ENCODE peak calls at places on chromosomes 5 and 9, in ten cellular contexts. One of them, this sample, is unnamed.

GRCh38 chr9:135404451-135405144 is 75.0 kb upstream of the PPP1R26 start:
- DNase-seq in fibroblast of pulmonary artery: no peak
- DNase-seq in OCI-LY7: no peak
- DNase-seq in uterus: no peak
- DNase-seq in CD8-positive, alpha-beta T cell: no peak
- DNase-seq in body of pancreas: no peak
- DNase-seq in H9: no peak
- DNase-seq in MCF 10A: no peak
- DNase-seq in HCT116: no peak
- DNase-seq in hepatocyte: no peak
- DNase-seq in this sample: no peak

GRCh38 chr9:35553670-35554543 is 51.2 kb upstream of the TESK1 start:
- DNase-seq in fibroblast of pulmonary artery: peak; percentile 87
- DNase-seq in OCI-LY7: peak; percentile 67
- DNase-seq in uterus: peak; percentile 65
- DNase-seq in CD8-positive, alpha-beta T cell: peak; percentile 18
- DNase-seq in body of pancreas: peak; percentile 73
- DNase-seq in H9: peak; percentile 70
- DNase-seq in MCF 10A: peak; percentile 78
- DNase-seq in HCT116: peak; percentile 37
- DNase-seq in hepatocyte: peak; percentile 86
- DNase-seq in this sample: peak; percentile 63

GRCh38 chr5:133049726-133050048 is 2.1 kb upstream of the HSPA4 start:
- DNase-seq in fibroblast of pulmonary artery: no peak
- DNase-seq in OCI-LY7: no peak
- DNase-seq in uterus: no peak
- DNase-seq in CD8-positive, alpha-beta T cell: no peak
- DNase-seq in body of pancreas: no peak
- DNase-seq in H9: no peak
- DNase-seq in MCF 10A: no peak
- DNase-seq in HCT116: no peak
- DNase-seq in hepatocyte: peak; percentile 37
- DNase-seq in this sample: no peak

GRCh38 chr5:36079200-36079761 is 12.6 kb upstream of the UGT3A2 start:
- DNase-seq in fibroblast of pulmonary artery: peak; percentile 67
- DNase-seq in OCI-LY7: peak; percentile 63
- DNase-seq in uterus: no peak
- DNase-seq in CD8-positive, alpha-beta T cell: no peak
- DNase-seq in body of pancreas: peak; percentile 33
- DNase-seq in H9: peak; percentile 85
- DNase-seq in MCF 10A: peak; percentile 65
- DNase-seq in HCT116: peak; percentile 61
- DNase-seq in hepatocyte: peak; percentile 77
- DNase-seq in this sample: peak; percentile 38

GRCh38 chr9:69516353-69517322 is 155.5 kb downstream of the APBA1 start:
- DNase-seq in fibroblast of pulmonary artery: no peak
- DNase-seq in OCI-LY7: no peak
- DNase-seq in uterus: no peak
- DNase-seq in CD8-positive, alpha-beta T cell: no peak
- DNase-seq in body of pancreas: no peak
- DNase-seq in H9: no peak
- DNase-seq in MCF 10A: no peak
- DNase-seq in HCT116: no peak
- DNase-seq in hepatocyte: no peak
- DNase-seq in this sample: no peak

GRCh38 chr5:56481147-56481997 is 248.2 kb upstream of the ANKRD55 start:
- DNase-seq in fibroblast of pulmonary artery: peak; percentile 51
- DNase-seq in OCI-LY7: peak; percentile 56
- DNase-seq in uterus: peak; percentile 42
- DNase-seq in CD8-positive, alpha-beta T cell: peak; percentile 39
- DNase-seq in body of pancreas: peak; percentile 57
- DNase-seq in H9: peak; percentile 55
- DNase-seq in MCF 10A: peak; percentile 14
- DNase-seq in HCT116: no peak
- DNase-seq in hepatocyte: peak; percentile 56
- DNase-seq in this sample: no peak

GRCh38 chr9:96073531-96074284 is 198.2 kb downstream of the ERCC6L2 start:
- DNase-seq in fibroblast of pulmonary artery: peak; percentile 17
- DNase-seq in OCI-LY7: no peak
- DNase-seq in uterus: no peak
- DNase-seq in CD8-positive, alpha-beta T cell: no peak
- DNase-seq in body of pancreas: peak; percentile 87
- DNase-seq in H9: no peak
- DNase-seq in MCF 10A: no peak
- DNase-seq in HCT116: no peak
- DNase-seq in hepatocyte: peak; percentile 82
- DNase-seq in this sample: no peak

GRCh38 chr5:125433457-125433856 is 687.0 kb upstream of the ZNF608 start:
- DNase-seq in fibroblast of pulmonary artery: no peak
- DNase-seq in OCI-LY7: no peak
- DNase-seq in uterus: no peak
- DNase-seq in CD8-positive, alpha-beta T cell: no peak
- DNase-seq in body of pancreas: no peak
- DNase-seq in H9: no peak
- DNase-seq in MCF 10A: no peak
- DNase-seq in HCT116: no peak
- DNase-seq in hepatocyte: no peak
- DNase-seq in this sample: no peak

GRCh38 chr9:7901676-7902075 is 102.1 kb upstream of the DMAC1 start:
- DNase-seq in fibroblast of pulmonary artery: peak; percentile 7
- DNase-seq in OCI-LY7: no peak
- DNase-seq in uterus: no peak
- DNase-seq in CD8-positive, alpha-beta T cell: no peak
- DNase-seq in body of pancreas: no peak
- DNase-seq in H9: no peak
- DNase-seq in MCF 10A: no peak
- DNase-seq in HCT116: no peak
- DNase-seq in hepatocyte: peak; percentile 19
- DNase-seq in this sample: no peak

GRCh38 chr5:74499236-74499635 is 141.3 kb downstream of the ENC1 start:
- DNase-seq in fibroblast of pulmonary artery: no peak
- DNase-seq in OCI-LY7: no peak
- DNase-seq in uterus: no peak
- DNase-seq in CD8-positive, alpha-beta T cell: no peak
- DNase-seq in body of pancreas: no peak
- DNase-seq in H9: no peak
- DNase-seq in MCF 10A: no peak
- DNase-seq in HCT116: no peak
- DNase-seq in hepatocyte: no peak
- DNase-seq in this sample: no peak

GRCh38 chr9:130860458-130861316 is 25.6 kb downstream of the ABL1 start:
- DNase-seq in fibroblast of pulmonary artery: peak; percentile 97
- DNase-seq in OCI-LY7: no peak
- DNase-seq in uterus: peak; percentile 83
- DNase-seq in CD8-positive, alpha-beta T cell: no peak
- DNase-seq in body of pancreas: peak; percentile 53
- DNase-seq in H9: no peak
- DNase-seq in MCF 10A: no peak
- DNase-seq in HCT116: peak; percentile 26
- DNase-seq in hepatocyte: peak; percentile 81
- DNase-seq in this sample: no peak

GRCh38 chr5:181160144-181160754 is 12.9 kb downstream of the OR2V2 start:
- DNase-seq in fibroblast of pulmonary artery: peak; percentile 33
- DNase-seq in OCI-LY7: peak; percentile 66
- DNase-seq in uterus: peak; percentile 57
- DNase-seq in CD8-positive, alpha-beta T cell: peak; percentile 72
- DNase-seq in body of pancreas: no peak
- DNase-seq in H9: peak; percentile 75
- DNase-seq in MCF 10A: peak; percentile 53
- DNase-seq in HCT116: no peak
- DNase-seq in hepatocyte: peak; percentile 28
- DNase-seq in this sample: no peak

GRCh38 chr9:36306481-36307306 is 48.4 kb upstream of the GNE start:
- DNase-seq in fibroblast of pulmonary artery: peak; percentile 22
- DNase-seq in OCI-LY7: peak; percentile 19
- DNase-seq in uterus: no peak
- DNase-seq in CD8-positive, alpha-beta T cell: no peak
- DNase-seq in body of pancreas: no peak
- DNase-seq in H9: no peak
- DNase-seq in MCF 10A: peak; percentile 18
- DNase-seq in HCT116: no peak
- DNase-seq in hepatocyte: no peak
- DNase-seq in this sample: no peak

GRCh38 chr5:16807475-16807874 is 128.6 kb downstream of the MYO10 start:
- DNase-seq in fibroblast of pulmonary artery: peak; percentile 50
- DNase-seq in OCI-LY7: no peak
- DNase-seq in uterus: no peak
- DNase-seq in CD8-positive, alpha-beta T cell: no peak
- DNase-seq in body of pancreas: no peak
- DNase-seq in H9: no peak
- DNase-seq in MCF 10A: no peak
- DNase-seq in HCT116: no peak
- DNase-seq in hepatocyte: no peak
- DNase-seq in this sample: no peak

GRCh38 chr5:78113689-78114088 is 180.8 kb downstream of the AP3B1 start:
- DNase-seq in fibroblast of pulmonary artery: no peak
- DNase-seq in OCI-LY7: peak; percentile 70
- DNase-seq in uterus: no peak
- DNase-seq in CD8-positive, alpha-beta T cell: no peak
- DNase-seq in body of pancreas: no peak
- DNase-seq in H9: no peak
- DNase-seq in MCF 10A: no peak
- DNase-seq in HCT116: no peak
- DNase-seq in hepatocyte: no peak
- DNase-seq in this sample: no peak

DNA sequence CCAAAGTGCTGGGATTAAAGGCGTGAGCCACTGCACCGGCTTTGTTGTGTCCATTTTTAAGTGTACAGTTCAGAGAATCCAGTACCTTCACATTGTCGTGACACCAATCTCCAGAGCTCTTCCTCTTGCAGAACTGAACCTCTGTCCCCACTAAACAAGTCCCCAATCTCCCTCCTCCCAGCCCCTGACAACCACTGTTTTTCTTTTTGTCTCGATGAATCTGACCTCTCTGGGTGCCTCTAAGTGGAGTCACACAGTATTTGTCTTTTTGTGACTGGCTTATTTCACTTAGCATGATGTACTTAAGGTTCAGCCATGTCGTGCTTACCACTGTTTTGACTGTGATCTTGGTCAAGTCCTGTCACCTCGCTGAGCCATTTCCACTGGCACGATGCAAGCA is 1.6 kb downstream of the WDR38 start:
- DNase-seq in fibroblast of pulmonary artery: no peak
- DNase-seq in OCI-LY7: no peak
- DNase-seq in uterus: no peak
- DNase-seq in CD8-positive, alpha-beta T cell: no peak
- DNase-seq in body of pancreas: no peak
- DNase-seq in H9: no peak
- DNase-seq in MCF 10A: no peak
- DNase-seq in HCT116: no peak
- DNase-seq in hepatocyte: no peak
- DNase-seq in this sample: no peak
- TF ChIP-seq CTCF in fibroblast of pulmonary artery: no peak
- TF ChIP-seq CTCF in OCI-LY7: no peak
- TF ChIP-seq CTCF in uterus: no peak
- TF ChIP-seq CTCF in CD8-positive, alpha-beta T cell: no peak
- TF ChIP-seq CTCF in body of pancreas: no peak
- TF ChIP-seq CTCF in H9: no peak
- TF ChIP-seq CTCF in MCF 10A: no peak
- TF ChIP-seq CTCF in HCT116: no peak
- TF ChIP-seq CTCF in hepatocyte: no peak
- TF ChIP-seq CTCF in this sample: no peak

GRCh38 chr9:26971721-26972120 is 15.5 kb downstream of the IFT74 start:
- DNase-seq in fibroblast of pulmonary artery: no peak
- DNase-seq in OCI-LY7: no peak
- DNase-seq in uterus: no peak
- DNase-seq in CD8-positive, alpha-beta T cell: no peak
- DNase-seq in body of pancreas: no peak
- DNase-seq in H9: no peak
- DNase-seq in MCF 10A: no peak
- DNase-seq in HCT116: no peak
- DNase-seq in hepatocyte: no peak
- DNase-seq in this sample: no peak

GRCh38 chr9:26974927-26975326 is 18.7 kb downstream of the IFT74 start:
- DNase-seq in fibroblast of pulmonary artery: no peak
- DNase-seq in OCI-LY7: no peak
- DNase-seq in uterus: no peak
- DNase-seq in CD8-positive, alpha-beta T cell: no peak
- DNase-seq in body of pancreas: no peak
- DNase-seq in H9: peak; percentile 71
- DNase-seq in MCF 10A: no peak
- DNase-seq in HCT116: no peak
- DNase-seq in hepatocyte: no peak
- DNase-seq in this sample: no peak

GRCh38 chr9:26973989-26974388 is 17.8 kb downstream of the IFT74 start:
- DNase-seq in fibroblast of pulmonary artery: no peak
- DNase-seq in OCI-LY7: no peak
- DNase-seq in uterus: no peak
- DNase-seq in CD8-positive, alpha-beta T cell: no peak
- DNase-seq in body of pancreas: no peak
- DNase-seq in H9: no peak
- DNase-seq in MCF 10A: no peak
- DNase-seq in HCT116: no peak
- DNase-seq in hepatocyte: no peak
- DNase-seq in this sample: no peak

GRCh38 chr9:26975728-26976707 is 19.8 kb downstream of the IFT74 start:
- DNase-seq in fibroblast of pulmonary artery: peak; percentile 48
- DNase-seq in OCI-LY7: peak; percentile 20
- DNase-seq in uterus: peak; percentile 21
- DNase-seq in CD8-positive, alpha-beta T cell: no peak
- DNase-seq in body of pancreas: peak; percentile 59
- DNase-seq in H9: peak; percentile 89
- DNase-seq in MCF 10A: peak; percentile 70
- DNase-seq in HCT116: peak; percentile 48
- DNase-seq in hepatocyte: peak; percentile 85
- DNase-seq in this sample: no peak
- TF ChIP-seq CTCF in fibroblast of pulmonary artery: peak; percentile 48
- TF ChIP-seq CTCF in OCI-LY7: peak; percentile 56
- TF ChIP-seq CTCF in uterus: peak; percentile 34
- TF ChIP-seq CTCF in CD8-positive, alpha-beta T cell: peak; percentile 23
- TF ChIP-seq CTCF in body of pancreas: peak; percentile 34
- TF ChIP-seq CTCF in H9: peak; percentile 80
- TF ChIP-seq CTCF in MCF 10A: peak; percentile 32
- TF ChIP-seq CTCF in HCT116: peak; percentile 76
- TF ChIP-seq CTCF in hepatocyte: peak; percentile 83
- TF ChIP-seq CTCF in this sample: peak; percentile 61

DNA sequence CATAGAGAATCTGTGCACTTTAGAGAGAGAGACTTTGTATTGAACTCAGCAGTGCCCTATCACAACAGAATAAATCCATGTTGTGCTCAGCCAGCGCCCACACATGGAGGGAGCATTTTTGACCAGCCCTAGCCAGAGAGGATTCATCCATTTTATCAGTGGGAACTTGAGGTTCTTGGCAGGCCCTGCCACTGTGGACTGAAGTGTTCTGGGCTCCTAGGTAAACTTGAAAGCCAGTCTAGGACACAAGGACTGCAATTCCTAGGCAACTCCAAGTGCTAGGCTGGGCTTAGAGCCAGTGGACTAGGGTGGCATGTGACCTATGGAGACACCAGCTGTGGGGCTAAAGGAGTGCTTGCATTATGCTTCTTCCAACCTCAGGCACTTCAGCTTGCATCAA is 523.5 kb downstream of the CDH12 start:
- DNase-seq in fibroblast of pulmonary artery: no peak
- DNase-seq in OCI-LY7: no peak
- DNase-seq in uterus: no peak
- DNase-seq in CD8-positive, alpha-beta T cell: no peak
- DNase-seq in body of pancreas: no peak
- DNase-seq in H9: no peak
- DNase-seq in MCF 10A: no peak
- DNase-seq in HCT116: no peak
- DNase-seq in hepatocyte: no peak
- DNase-seq in this sample: no peak
- TF ChIP-seq CTCF in fibroblast of pulmonary artery: no peak
- TF ChIP-seq CTCF in OCI-LY7: no peak
- TF ChIP-seq CTCF in uterus: no peak
- TF ChIP-seq CTCF in CD8-positive, alpha-beta T cell: no peak
- TF ChIP-seq CTCF in body of pancreas: no peak
- TF ChIP-seq CTCF in H9: no peak
- TF ChIP-seq CTCF in MCF 10A: no peak
- TF ChIP-seq CTCF in HCT116: no peak
- TF ChIP-seq CTCF in hepatocyte: no peak
- TF ChIP-seq CTCF in this sample: no peak

GRCh38 chr5:41524174-41524573 is 13.8 kb upstream of the PLCXD3 start:
- DNase-seq in fibroblast of pulmonary artery: peak; percentile 24
- DNase-seq in OCI-LY7: no peak
- DNase-seq in uterus: no peak
- DNase-seq in CD8-positive, alpha-beta T cell: no peak
- DNase-seq in body of pancreas: no peak
- DNase-seq in H9: no peak
- DNase-seq in MCF 10A: peak; percentile 24
- DNase-seq in HCT116: no peak
- DNase-seq in hepatocyte: no peak
- DNase-seq in this sample: no peak
- TF ChIP-seq CTCF in fibroblast of pulmonary artery: peak; percentile 30
- TF ChIP-seq CTCF in OCI-LY7: peak; percentile 40
- TF ChIP-seq CTCF in uterus: no peak
- TF ChIP-seq CTCF in CD8-positive, alpha-beta T cell: no peak
- TF ChIP-seq CTCF in body of pancreas: no peak
- TF ChIP-seq CTCF in H9: peak; percentile 77
- TF ChIP-seq CTCF in MCF 10A: no peak
- TF ChIP-seq CTCF in HCT116: peak; percentile 42
- TF ChIP-seq CTCF in hepatocyte: peak; percentile 25
- TF ChIP-seq CTCF in this sample: peak; percentile 44

This sample was measured in D721Med.